ENCODE peak calls at places on chromosomes 12 and 14, in nine cellular contexts. One of them, this sample, is unnamed. For H4K20me1, the result is how much of the 10 kb centered on the place peaks cover.

GRCh38 chr14:66104486-66104885 is 381.7 kb upstream of the CCDC196 start:
- DNase-seq in astrocyte: no peak
- DNase-seq in GM23338: peak
- DNase-seq in OCI-LY7: no peak
- DNase-seq in PC-9: no peak
- DNase-seq in H9: peak
- DNase-seq in SK-N-SH: no peak
- DNase-seq in IMR-90: no peak
- DNase-seq in DND-41: peak
- DNase-seq in this sample: no peak

GRCh38 chr12:121170581-121171260 is 38.0 kb downstream of the P2RX7 start:
- DNase-seq in astrocyte: peak
- DNase-seq in GM23338: no peak
- DNase-seq in OCI-LY7: no peak
- DNase-seq in PC-9: peak
- DNase-seq in H9: no peak
- DNase-seq in SK-N-SH: no peak
- DNase-seq in IMR-90: no peak
- DNase-seq in DND-41: no peak
- DNase-seq in this sample: no peak

GRCh38 chr14:30573203-30573814 is 14.4 kb downstream of the G2E3 start:
- DNase-seq in astrocyte: peak
- DNase-seq in GM23338: no peak
- DNase-seq in OCI-LY7: no peak
- DNase-seq in PC-9: no peak
- DNase-seq in H9: no peak
- DNase-seq in SK-N-SH: no peak
- DNase-seq in IMR-90: peak
- DNase-seq in DND-41: no peak
- DNase-seq in this sample: peak

GRCh38 chr12:16086462-16086861 is 175.3 kb downstream of the DERA start:
- DNase-seq in astrocyte: no peak
- DNase-seq in GM23338: no peak
- DNase-seq in OCI-LY7: no peak
- DNase-seq in PC-9: no peak
- DNase-seq in H9: no peak
- DNase-seq in SK-N-SH: no peak
- DNase-seq in IMR-90: no peak
- DNase-seq in DND-41: no peak
- DNase-seq in this sample: no peak

GRCh38 chr12:50542448-50542847 is 37.7 kb downstream of the DIP2B start:
- DNase-seq in astrocyte: peak
- DNase-seq in GM23338: no peak
- DNase-seq in OCI-LY7: no peak
- DNase-seq in PC-9: peak
- DNase-seq in H9: no peak
- DNase-seq in SK-N-SH: no peak
- DNase-seq in IMR-90: peak
- DNase-seq in DND-41: no peak
- DNase-seq in this sample: peak

GRCh38 chr12:4214912-4215861 is 58.4 kb upstream of the CCND2 start:
- DNase-seq in astrocyte: no peak
- DNase-seq in GM23338: no peak
- DNase-seq in OCI-LY7: no peak
- DNase-seq in PC-9: no peak
- DNase-seq in H9: peak
- DNase-seq in SK-N-SH: no peak
- DNase-seq in IMR-90: no peak
- DNase-seq in DND-41: no peak
- DNase-seq in this sample: no peak

GRCh38 chr12:48165089-48166031 is 8.0 kb upstream of the ASB8 start:
- DNase-seq in astrocyte: peak
- DNase-seq in GM23338: peak
- DNase-seq in OCI-LY7: peak
- DNase-seq in PC-9: no peak
- DNase-seq in H9: no peak
- DNase-seq in SK-N-SH: peak
- DNase-seq in IMR-90: peak
- DNase-seq in DND-41: peak
- DNase-seq in this sample: peak

GRCh38 chr12:92482599-92482998 is 220.2 kb upstream of the PLEKHG7 start:
- DNase-seq in astrocyte: no peak
- DNase-seq in GM23338: no peak
- DNase-seq in OCI-LY7: no peak
- DNase-seq in PC-9: no peak
- DNase-seq in H9: no peak
- DNase-seq in SK-N-SH: no peak
- DNase-seq in IMR-90: no peak
- DNase-seq in DND-41: no peak
- DNase-seq in this sample: no peak

GRCh38 chr12:113162102-113163029 is 12.8 kb downstream of the CFAP73 start:
- DNase-seq in astrocyte: peak
- DNase-seq in GM23338: peak
- DNase-seq in OCI-LY7: peak
- DNase-seq in PC-9: peak
- DNase-seq in H9: peak
- DNase-seq in SK-N-SH: peak
- DNase-seq in IMR-90: peak
- DNase-seq in DND-41: no peak
- DNase-seq in this sample: peak

GRCh38 chr14:61599959-61600358 is 95.4 kb upstream of the HIF1A start:
- DNase-seq in astrocyte: no peak
- DNase-seq in GM23338: no peak
- DNase-seq in OCI-LY7: no peak
- DNase-seq in PC-9: no peak
- DNase-seq in H9: no peak
- DNase-seq in SK-N-SH: no peak
- DNase-seq in IMR-90: no peak
- DNase-seq in DND-41: no peak
- DNase-seq in this sample: no peak

GRCh38 chr14:51367600-51367931 is 127.5 kb downstream of the TMX1 start:
- DNase-seq in astrocyte: peak
- DNase-seq in GM23338: no peak
- DNase-seq in OCI-LY7: no peak
- DNase-seq in PC-9: no peak
- DNase-seq in H9: no peak
- DNase-seq in SK-N-SH: no peak
- DNase-seq in IMR-90: peak
- DNase-seq in DND-41: no peak
- DNase-seq in this sample: peak

GRCh38 chr12:21666722-21667121 is 9.1 kb upstream of the LDHB start:
- DNase-seq in astrocyte: peak
- DNase-seq in GM23338: no peak
- DNase-seq in OCI-LY7: no peak
- DNase-seq in PC-9: no peak
- DNase-seq in H9: no peak
- DNase-seq in SK-N-SH: no peak
- DNase-seq in IMR-90: no peak
- DNase-seq in DND-41: no peak
- DNase-seq in this sample: peak

GRCh38 chr12:5102261-5102789 is 58.6 kb downstream of the KCNA5 start:
- DNase-seq in astrocyte: peak
- DNase-seq in GM23338: no peak
- DNase-seq in OCI-LY7: no peak
- DNase-seq in PC-9: no peak
- DNase-seq in H9: no peak
- DNase-seq in SK-N-SH: no peak
- DNase-seq in IMR-90: peak
- DNase-seq in DND-41: no peak
- DNase-seq in this sample: peak

GRCh38 chr14:26163761-26164160 is 434.1 kb downstream of the NOVA1 start:
- DNase-seq in astrocyte: peak
- DNase-seq in GM23338: peak
- DNase-seq in OCI-LY7: no peak
- DNase-seq in PC-9: no peak
- DNase-seq in H9: peak
- DNase-seq in SK-N-SH: no peak
- DNase-seq in IMR-90: peak
- DNase-seq in DND-41: no peak
- DNase-seq in this sample: peak
- H4K20me1 ChIP-seq in astrocyte: under half
- H4K20me1 ChIP-seq in GM23338: under half
- H4K20me1 ChIP-seq in OCI-LY7: under half
- H4K20me1 ChIP-seq in PC-9: under half
- H4K20me1 ChIP-seq in H9: under half
- H4K20me1 ChIP-seq in SK-N-SH: under half
- H4K20me1 ChIP-seq in IMR-90: under half
- H4K20me1 ChIP-seq in DND-41: under half
- H4K20me1 ChIP-seq in this sample: under half

GRCh38 chr12:57006809-57007475 is 596 bp upstream of the ZBTB39 start:
- DNase-seq in astrocyte: no peak
- DNase-seq in GM23338: no peak
- DNase-seq in OCI-LY7: no peak
- DNase-seq in PC-9: no peak
- DNase-seq in H9: no peak
- DNase-seq in SK-N-SH: no peak
- DNase-seq in IMR-90: no peak
- DNase-seq in DND-41: no peak
- DNase-seq in this sample: no peak

GRCh38 chr12:57010627-57011224 is 4.4 kb upstream of the ZBTB39 start:
- DNase-seq in astrocyte: no peak
- DNase-seq in GM23338: no peak
- DNase-seq in OCI-LY7: no peak
- DNase-seq in PC-9: no peak
- DNase-seq in H9: no peak
- DNase-seq in SK-N-SH: no peak
- DNase-seq in IMR-90: no peak
- DNase-seq in DND-41: no peak
- DNase-seq in this sample: no peak

GRCh38 chr12:57009949-57010626 is 3.7 kb upstream of the ZBTB39 start:
- DNase-seq in astrocyte: no peak
- DNase-seq in GM23338: peak
- DNase-seq in OCI-LY7: no peak
- DNase-seq in PC-9: no peak
- DNase-seq in H9: no peak
- DNase-seq in SK-N-SH: no peak
- DNase-seq in IMR-90: no peak
- DNase-seq in DND-41: no peak
- DNase-seq in this sample: no peak

GRCh38 chr12:57005980-57006808 is at the start of gene ZBTB39:
- DNase-seq in astrocyte: peak
- DNase-seq in GM23338: peak
- DNase-seq in OCI-LY7: peak
- DNase-seq in PC-9: no peak
- DNase-seq in H9: peak
- DNase-seq in SK-N-SH: peak
- DNase-seq in IMR-90: peak
- DNase-seq in DND-41: peak
- DNase-seq in this sample: peak

DNA sequence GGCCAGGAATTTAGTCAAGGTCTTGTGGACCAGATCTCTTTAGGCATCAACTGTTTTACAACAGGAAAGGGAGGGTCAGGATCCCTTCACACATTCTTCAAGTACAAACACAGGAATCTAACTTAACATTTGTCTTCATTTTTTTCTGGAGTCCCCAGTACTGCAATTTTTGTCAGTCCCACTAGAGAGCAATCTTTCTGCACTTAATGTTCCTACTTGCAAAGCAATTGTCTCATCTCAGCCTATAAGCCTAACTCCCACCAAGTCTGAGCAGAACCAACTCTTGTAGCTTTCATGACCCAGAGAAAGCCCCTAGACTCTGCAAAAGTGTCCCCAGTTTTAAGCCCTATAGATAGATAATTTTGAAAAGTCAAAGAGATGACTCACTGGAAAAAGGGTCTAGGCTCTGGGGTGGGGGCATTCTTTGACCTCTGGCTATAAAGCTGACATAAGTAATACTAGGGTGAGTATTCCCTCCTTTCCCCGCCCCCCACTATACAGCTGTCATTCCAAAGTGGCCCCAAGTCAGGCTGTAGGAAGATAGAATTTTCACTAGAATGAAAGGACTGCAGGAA is 1.9 kb upstream of the ZBTB39 start:
- DNase-seq in astrocyte: peak
- DNase-seq in GM23338: peak
- DNase-seq in OCI-LY7: peak
- DNase-seq in PC-9: peak
- DNase-seq in H9: no peak
- DNase-seq in SK-N-SH: peak
- DNase-seq in IMR-90: peak
- DNase-seq in DND-41: peak
- DNase-seq in this sample: peak
- TF ChIP-seq CTCF in astrocyte: peak
- TF ChIP-seq CTCF in GM23338: peak
- TF ChIP-seq CTCF in OCI-LY7: peak
- TF ChIP-seq CTCF in PC-9: peak
- TF ChIP-seq CTCF in H9: peak
- TF ChIP-seq CTCF in SK-N-SH: peak
- TF ChIP-seq CTCF in IMR-90: peak
- TF ChIP-seq CTCF in DND-41: peak
- TF ChIP-seq CTCF in this sample: peak

DNA sequence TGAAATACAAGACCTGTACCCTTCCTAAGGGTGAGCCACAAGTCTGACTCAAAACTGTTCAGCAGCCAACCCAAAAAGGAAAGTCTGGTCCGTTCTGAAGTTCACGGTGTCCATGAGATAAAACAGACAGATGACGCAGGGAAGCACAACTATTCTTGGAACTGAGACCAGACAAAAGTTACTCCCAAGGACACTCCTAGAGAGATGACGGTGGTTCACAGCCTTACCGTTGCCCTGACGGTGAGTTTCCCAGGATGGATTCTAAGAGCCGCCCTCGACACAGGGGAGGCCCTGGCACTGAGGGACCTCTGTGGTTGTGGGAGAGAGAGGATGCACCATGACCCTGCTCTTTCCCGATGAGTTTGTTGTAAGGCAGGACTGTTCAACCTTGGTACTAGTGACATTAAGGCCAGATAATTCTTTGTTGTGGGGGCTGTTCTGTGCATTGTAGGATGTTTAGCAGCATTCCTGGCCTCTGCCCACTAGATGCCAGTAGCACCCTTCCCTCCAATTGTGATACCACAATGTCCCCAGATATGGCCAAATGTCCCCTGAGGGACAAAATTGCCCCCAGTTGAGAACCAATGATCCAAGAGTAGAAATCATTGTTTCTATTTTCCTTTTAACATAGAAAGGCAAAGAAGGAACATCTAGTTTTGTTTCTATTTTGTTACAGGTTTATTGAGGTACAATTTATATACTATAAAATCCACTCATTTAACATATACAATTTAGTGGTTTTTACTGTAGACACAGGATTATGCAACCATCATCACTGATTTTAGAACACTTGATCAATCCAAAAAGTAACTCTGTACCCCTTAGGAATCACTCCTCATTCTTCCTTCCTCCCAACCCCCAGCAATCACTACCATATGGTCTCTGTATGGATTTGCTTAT is 23.0 kb downstream of the OR10P1 start:
- DNase-seq in astrocyte: peak
- DNase-seq in GM23338: peak
- DNase-seq in OCI-LY7: peak
- DNase-seq in PC-9: no peak
- DNase-seq in H9: no peak
- DNase-seq in SK-N-SH: peak
- DNase-seq in IMR-90: peak
- DNase-seq in DND-41: no peak
- DNase-seq in this sample: peak
- H2AFZ ChIP-seq in astrocyte: no peak
- H2AFZ ChIP-seq in GM23338: peak
- H2AFZ ChIP-seq in OCI-LY7: no peak
- H2AFZ ChIP-seq in PC-9: no peak
- H2AFZ ChIP-seq in H9: no peak
- H2AFZ ChIP-seq in SK-N-SH: no peak
- H2AFZ ChIP-seq in IMR-90: peak
- H2AFZ ChIP-seq in DND-41: no peak
- H2AFZ ChIP-seq in this sample: no peak

GRCh38 chr12:116236986-116237385 is 40.5 kb downstream of the MED13L start:
- DNase-seq in astrocyte: peak
- DNase-seq in GM23338: no peak
- DNase-seq in OCI-LY7: no peak
- DNase-seq in PC-9: no peak
- DNase-seq in H9: no peak
- DNase-seq in SK-N-SH: no peak
- DNase-seq in IMR-90: no peak
- DNase-seq in DND-41: no peak
- DNase-seq in this sample: peak
- H4K20me1 ChIP-seq in astrocyte: half or more
- H4K20me1 ChIP-seq in GM23338: under half
- H4K20me1 ChIP-seq in OCI-LY7: under half
- H4K20me1 ChIP-seq in PC-9: under half
- H4K20me1 ChIP-seq in H9: under half
- H4K20me1 ChIP-seq in SK-N-SH: half or more
- H4K20me1 ChIP-seq in IMR-90: half or more
- H4K20me1 ChIP-seq in DND-41: under half
- H4K20me1 ChIP-seq in this sample: under half